ENCODE peak calls at places on chromosome 21, in eight cellular contexts. R is activated CD8-positive, alpha-beta memory T cell treated with anti-CD3 and anti-CD28 coated beads, Interleukin-2, amount 10 ng/mL, durations not matched to agents 7 days and 5 days; S is A549; Y is hypothalamus; L is upper lobe of right lung; C is prostate gland; M is CD8-positive, alpha-beta T cell; Z is activated CD4-positive, alpha-beta T cell treated with anti-CD3 and anti-CD28 coated beads for 48 hours. F is an unnamed sample.

GRCh38 chr21:41970751-41971653 is 17.2 kb upstream of the C2CD2 start:
- DNase-seq in M (no peak), S (no peak), R (peak; percentile 33), L (no peak), Y (no peak), Z (no peak), C (no peak), F (no peak)

GRCh38 chr21:44817914-44818635 is at the start of gene SUMO3:
- DNase-seq in L (peak; percentile 92), C (peak; percentile 72), Y (peak; percentile 83), M (peak; percentile 77), R (peak; percentile 88), Z (peak; percentile 87), S (peak; percentile 65), F (peak; percentile 90)

GRCh38 chr21:38470762-38471161 is 27.5 kb downstream of the ERG start:
- DNase-seq in R (no peak), S (peak; percentile 3), L (no peak), C (no peak), M (no peak), Z (no peak), Y (no peak), F (no peak)

GRCh38 chr21:34836103-34836932 is 167.5 kb downstream of the CLIC6 start:
- DNase-seq in C (no peak), L (peak; percentile 88), S (peak; percentile 60), Y (peak; percentile 31), R (no peak), M (no peak), Z (peak; percentile 64), F (no peak)

GRCh38 chr21:45054927-45055612 is 19.3 kb upstream of the ADARB1 start:
- DNase-seq in L (no peak), C (no peak), S (no peak), R (no peak), M (no peak), Z (no peak), Y (no peak), F (peak; percentile 33)

GRCh38 chr21:31158789-31159581 is 120.7 kb upstream of the KRTAP19-8 start:
- DNase-seq in Z (no peak), C (no peak), Y (no peak), M (no peak), S (no peak), L (no peak), R (no peak), F (no peak)

GRCh38 chr21:41045534-41046268 is 122.3 kb upstream of the BACE2 start:
- DNase-seq in Y (no peak), Z (peak; percentile 11), L (no peak), M (no peak), R (no peak), C (peak; percentile 82), S (no peak), F (no peak)

GRCh38 chr21:41684381-41685245 is 82.2 kb downstream of the RIPK4 start:
- DNase-seq in C (peak; percentile 77), R (no peak), L (peak; percentile 66), M (no peak), Y (no peak), Z (no peak), S (peak; percentile 40), F (no peak)

GRCh38 chr21:45866473-45867010 is 115.0 kb upstream of the COL6A1 start:
- DNase-seq in M (no peak), Z (no peak), Y (no peak), S (no peak), R (no peak), L (no peak), C (no peak), F (no peak)

GRCh38 chr21:46457801-46458314 is 833 bp upstream of the DIP2A start:
- DNase-seq in M (no peak), Z (peak; percentile 58), L (peak; percentile 82), Y (peak; percentile 33), C (peak; percentile 8), R (peak; percentile 61), S (peak; percentile 16), F (peak; percentile 59)

GRCh38 chr21:36584980-36585940 is 105.3 kb upstream of the CLDN14 start:
- DNase-seq in C (peak; percentile 21), L (no peak), M (no peak), S (no peak), Z (peak; percentile 12), Y (no peak), R (no peak), F (peak; percentile 48)

GRCh38 chr21:34530264-34530663 is 18.3 kb upstream of the KCNE1 start:
- DNase-seq in L (no peak), M (no peak), R (no peak), Z (no peak), S (no peak), C (no peak), Y (no peak), F (no peak)

GRCh38 chr21:26810266-26810665 is 34.9 kb downstream of the ADAMTS1 start:
- DNase-seq in C (no peak), M (no peak), Z (no peak), Y (no peak), L (no peak), S (no peak), R (no peak), F (no peak)

GRCh38 chr21:35268261-35268660 is 219.2 kb upstream of the RUNX1 start:
- DNase-seq in L (no peak), Z (no peak), R (no peak), Y (no peak), M (no peak), S (no peak), C (no peak), F (no peak)

GRCh38 chr21:45596704-45597318 is 46.7 kb upstream of the PCBP3 start:
- DNase-seq in M (peak; percentile 72), C (peak; percentile 50), R (peak; percentile 89), S (peak; percentile 74), Z (peak; percentile 90), L (peak; percentile 91), Y (peak; percentile 56), F (peak; percentile 83)

GRCh38 chr21:17514124-17514481 is 1.3 kb downstream of the CXADR start:
- DNase-seq in M (no peak), Z (no peak), C (peak; percentile 10), L (no peak), S (no peak), R (no peak), Y (no peak), F (no peak)

GRCh38 chr21:41236361-41236973 is 68.5 kb downstream of the BACE2 start:
- DNase-seq in Y (no peak), L (no peak), S (no peak), R (no peak), C (no peak), Z (no peak), M (no peak), F (no peak)

GRCh38 chr21:34362136-34362444 is 1.7 kb upstream of the KCNE2 start:
- DNase-seq in S (no peak), C (no peak), R (no peak), Y (no peak), L (no peak), M (no peak), Z (no peak), F (no peak)

GRCh38 chr21:15976807-15977206 is 247.0 kb downstream of the USP25 start:
- DNase-seq in Y (no peak), M (no peak), L (no peak), Z (no peak), R (no peak), S (no peak), C (no peak), F (no peak)

GRCh38 chr21:41208946-41209345 is 41.0 kb downstream of the BACE2 start:
- DNase-seq in L (no peak), R (no peak), Z (no peak), S (no peak), C (no peak), M (no peak), Y (no peak), F (no peak)

GRCh38 chr21:40575983-40576382 is 271.0 kb downstream of the DSCAM start:
- DNase-seq in Y (no peak), R (no peak), C (no peak), Z (no peak), L (no peak), M (no peak), S (no peak), F (no peak)

GRCh38 chr21:42460391-42461184 is 35.4 kb downstream of the RSPH1 start:
- DNase-seq in R (no peak), Y (no peak), M (peak; percentile 34), Z (peak; percentile 53), C (no peak), S (no peak), L (no peak), F (peak; percentile 96)

GRCh38 chr21:40054403-40054802 is 187.2 kb downstream of the PCP4 start:
- DNase-seq in R (no peak), M (no peak), Z (no peak), C (peak; percentile 94), Y (no peak), L (peak; percentile 90), S (no peak), F (peak; percentile 63)

GRCh38 chr21:20646431-20646830 is 351.8 kb upstream of the NCAM2 start:
- DNase-seq in Y (no peak), S (no peak), L (no peak), M (no peak), Z (no peak), R (no peak), C (no peak), F (no peak)

GRCh38 chr21:38277501-38278111 is 20.8 kb downstream of the KCNJ15 start:
- DNase-seq in M (no peak), R (no peak), L (no peak), Y (no peak), Z (peak; percentile 40), C (no peak), S (peak; percentile 63), F (no peak)

F was measured in MM.1S.